ENCODE peak calls at places on chromosomes 6 and 20, in five cellular contexts. X is NCI-H1092 treated with DMSO at 0.1 percent for 48 hours, B is AG04450, A is Panc1, Q is NCI-H187. E is an unnamed sample.

GRCh38 chr6:2108700-2109306 is 136.6 kb downstream of the GMDS start:
- DNase-seq in A (no peak), X (peak), Q (peak), B (no peak), E (no peak)

GRCh38 chr20:51345601-51346101 is 196.9 kb downstream of the NFATC2 start:
- DNase-seq in Q (no peak), A (no peak), B (no peak), X (no peak), E (no peak)

GRCh38 chr20:32906200-32906599 is 47.5 kb downstream of the EFCAB8 start:
- DNase-seq in A (no peak), B (no peak), Q (no peak), X (no peak), E (no peak)

GRCh38 chr20:32920066-32920465 is 61.3 kb downstream of the EFCAB8 start:
- DNase-seq in Q (no peak), B (no peak), A (no peak), X (no peak), E (no peak)

GRCh38 chr6:46998436-46999017 is 43.6 kb downstream of the ADGRF1 start:
- DNase-seq in X (no peak), B (no peak), Q (no peak), A (no peak), E (no peak)

GRCh38 chr6:43736844-43737243 is 33.2 kb upstream of the VEGFA start:
- DNase-seq in B (no peak), A (no peak), X (no peak), Q (no peak), E (no peak)

GRCh38 chr20:49100934-49101333 is 54.8 kb downstream of the CSE1L start:
- DNase-seq in B (no peak), Q (no peak), X (no peak), A (no peak), E (no peak)

GRCh38 chr20:52340036-52340634 is 148.6 kb upstream of the ZFP64 start:
- DNase-seq in A (no peak), B (no peak), X (no peak), Q (no peak), E (no peak)

GRCh38 chr6:136600818-136601217 is 50.6 kb upstream of the MAP7 start:
- DNase-seq in A (no peak), Q (no peak), B (no peak), X (peak), E (no peak)

GRCh38 chr6:158008894-158009891 is 27.5 kb downstream of the SYNJ2 start:
- DNase-seq in B (no peak), A (no peak), Q (no peak), X (peak), E (peak)

GRCh38 chr6:45663181-45664180 is 285.7 kb upstream of the SUPT3H start:
- DNase-seq in Q (no peak), A (no peak), X (no peak), B (no peak), E (no peak)

GRCh38 chr20:49790077-49790798 is 22.4 kb upstream of the SLC9A8 start:
- DNase-seq in B (peak), A (no peak), X (no peak), Q (no peak), E (no peak)

GRCh38 chr6:144104898-144105487 is 9.6 kb upstream of the SF3B5 start:
- DNase-seq in X (peak), B (peak), A (peak), Q (peak), E (peak)

GRCh38 chr20:44491635-44492395 is 16.1 kb downstream of the TTPAL start:
- DNase-seq in A (no peak), X (no peak), Q (no peak), B (no peak), E (no peak)

GRCh38 chr6:124073021-124073420 is 269.4 kb downstream of the NKAIN2 start:
- DNase-seq in Q (no peak), B (no peak), X (no peak), A (no peak), E (no peak)

GRCh38 chr6:131062245-131063027 is 609 bp downstream of the EPB41L2 start:
- DNase-seq in Q (no peak), A (no peak), X (no peak), B (no peak), E (no peak)

GRCh38 chr6:609905-610304 is 47.0 kb downstream of the HUS1B start:
- DNase-seq in Q (no peak), B (no peak), X (no peak), A (no peak), E (no peak)

GRCh38 chr6:30544666-30545272 is 11.5 kb downstream of the GNL1 start:
- DNase-seq in X (peak), A (peak), Q (no peak), B (no peak), E (no peak)

GRCh38 chr6:41119508-41119907 is 34.6 kb downstream of the TREML1 start:
- DNase-seq in A (no peak), X (no peak), B (no peak), Q (no peak), E (no peak)

GRCh38 chr6:96066376-96066775 is 50.6 kb downstream of the FUT9 start:
- DNase-seq in Q (no peak), B (no peak), X (no peak), A (no peak), E (no peak)

GRCh38 chr20:14009206-14009605 is 13.9 kb downstream of the MACROD2 start:
- DNase-seq in Q (no peak), A (no peak), B (no peak), X (no peak), E (no peak)

GRCh38 chr6:165717732-165718465 is 54.9 kb upstream of the PDE10A start:
- DNase-seq in A (no peak), Q (no peak), X (no peak), B (peak), E (no peak)

GRCh38 chr20:53773792-53774371 is 180.2 kb upstream of the ZNF217 start:
- DNase-seq in B (peak), A (peak), Q (no peak), X (no peak), E (no peak)

GRCh38 chr20:38730989-38731737 is 6.9 kb downstream of the SLC32A1 start:
- DNase-seq in X (peak), Q (peak), B (no peak), A (peak), E (no peak)

GRCh38 chr6:128807577-128807976 is 75.4 kb upstream of the LAMA2 start:
- DNase-seq in B (peak), Q (no peak), A (peak), X (no peak), E (peak)

GRCh38 chr6:72950114-72950860 is 275.0 kb downstream of the KHDC1L start:
- DNase-seq in Q (no peak), B (peak), A (peak), X (no peak), E (no peak)

GRCh38 chr6:63509652-63510352 is 62.5 kb upstream of the LOC128125822 start:
- DNase-seq in Q (no peak), A (no peak), B (no peak), X (no peak), E (no peak)

GRCh38 chr6:44335631-44336030 is 6.8 kb upstream of the SPATS1 start:
- DNase-seq in Q (no peak), B (no peak), X (no peak), A (no peak), E (no peak)

GRCh38 chr20:433300-433975 is 25.3 kb downstream of the RBCK1 start:
- DNase-seq in X (no peak), Q (no peak), A (no peak), B (no peak), E (no peak)

GRCh38 chr6:131982740-131983259 is 31.6 kb upstream of the CCN2 start:
- DNase-seq in X (no peak), Q (no peak), B (peak), A (no peak), E (no peak)

GRCh38 chr20:35552914-35553313 is 11.0 kb downstream of the ERGIC3 start:
- DNase-seq in B (no peak), A (no peak), X (no peak), Q (no peak), E (no peak)

GRCh38 chr6:11009353-11009752 is 34.8 kb downstream of the ELOVL2 start:
- DNase-seq in B (no peak), A (peak), X (no peak), Q (no peak), E (no peak)

GRCh38 chr6:158174514-158174913 is 6.4 kb downstream of the GTF2H5 start:
- DNase-seq in B (peak), A (no peak), X (no peak), Q (no peak), E (no peak)

GRCh38 chr6:65452333-65452732 is 254.7 kb downstream of the EYS start:
- DNase-seq in X (no peak), B (no peak), A (no peak), Q (no peak), E (no peak)

GRCh38 chr20:44215125-44215524 is 4.6 kb upstream of the OSER1 start:
- DNase-seq in B (peak), A (no peak), X (peak), Q (no peak), E (no peak)

GRCh38 chr6:45655630-45656422 is 278.1 kb upstream of the SUPT3H start:
- DNase-seq in A (peak), Q (no peak), X (no peak), B (peak), E (no peak)

GRCh38 chr20:16699287-16699686 is 30.5 kb upstream of the SNRPB2 start:
- DNase-seq in Q (no peak), B (no peak), X (peak), A (no peak), E (no peak)

E was measured in SK-N-MC.